ENCODE peak calls at places on chromosomes 2 and 18, in nine cellular contexts. One of them, this sample, is unnamed. For H3K36me3 and H3K27me3, the result is how much of the 10 kb centered on the place peaks cover.

GRCh38 chr2:240146141-240146561 is 5.7 kb upstream of the OTOS start:
- DNase-seq in tibial artery: no peak
- DNase-seq in astrocyte: no peak
- DNase-seq in naive thymus-derived CD4-positive, alpha-beta T cell: no peak
- DNase-seq in heart right ventricle: no peak
- DNase-seq in body of pancreas: no peak
- DNase-seq in psoas muscle: peak
- DNase-seq in stomach: no peak
- DNase-seq in mesenchymal stem cell: no peak
- DNase-seq in this sample: no peak

GRCh38 chr2:63432373-63432772 is 155.9 kb downstream of the WDPCP start:
- DNase-seq in stomach: no peak
- DNase-seq in tibial artery: no peak
- DNase-seq in mesenchymal stem cell: peak
- DNase-seq in body of pancreas: no peak
- DNase-seq in heart right ventricle: no peak
- DNase-seq in psoas muscle: no peak
- DNase-seq in naive thymus-derived CD4-positive, alpha-beta T cell: no peak
- DNase-seq in astrocyte: peak
- DNase-seq in this sample: no peak

GRCh38 chr18:59056706-59057492 is 82.8 kb upstream of the SEC11C start:
- DNase-seq in body of pancreas: peak
- DNase-seq in mesenchymal stem cell: peak
- DNase-seq in naive thymus-derived CD4-positive, alpha-beta T cell: peak
- DNase-seq in psoas muscle: peak
- DNase-seq in heart right ventricle: peak
- DNase-seq in stomach: peak
- DNase-seq in astrocyte: peak
- DNase-seq in tibial artery: peak
- DNase-seq in this sample: peak

GRCh38 chr2:107325983-107326786 is 440.2 kb upstream of the ST6GAL2 start:
- DNase-seq in mesenchymal stem cell: no peak
- DNase-seq in stomach: no peak
- DNase-seq in psoas muscle: no peak
- DNase-seq in naive thymus-derived CD4-positive, alpha-beta T cell: no peak
- DNase-seq in astrocyte: peak
- DNase-seq in body of pancreas: no peak
- DNase-seq in heart right ventricle: no peak
- DNase-seq in tibial artery: no peak
- DNase-seq in this sample: no peak

GRCh38 chr2:144244938-144245337 is 275.0 kb downstream of the ZEB2 start:
- DNase-seq in tibial artery: no peak
- DNase-seq in heart right ventricle: no peak
- DNase-seq in stomach: no peak
- DNase-seq in astrocyte: no peak
- DNase-seq in mesenchymal stem cell: no peak
- DNase-seq in psoas muscle: no peak
- DNase-seq in body of pancreas: no peak
- DNase-seq in naive thymus-derived CD4-positive, alpha-beta T cell: no peak
- DNase-seq in this sample: no peak

GRCh38 chr2:151238527-151239487 is 22.9 kb downstream of the RBM43 start:
- DNase-seq in tibial artery: no peak
- DNase-seq in naive thymus-derived CD4-positive, alpha-beta T cell: peak
- DNase-seq in mesenchymal stem cell: peak
- DNase-seq in heart right ventricle: no peak
- DNase-seq in body of pancreas: peak
- DNase-seq in astrocyte: peak
- DNase-seq in psoas muscle: peak
- DNase-seq in stomach: no peak
- DNase-seq in this sample: peak

GRCh38 chr2:71706121-71706520 is 252.8 kb downstream of the DYSF start:
- DNase-seq in tibial artery: peak
- DNase-seq in heart right ventricle: no peak
- DNase-seq in astrocyte: no peak
- DNase-seq in stomach: no peak
- DNase-seq in naive thymus-derived CD4-positive, alpha-beta T cell: no peak
- DNase-seq in psoas muscle: no peak
- DNase-seq in mesenchymal stem cell: no peak
- DNase-seq in body of pancreas: no peak
- DNase-seq in this sample: no peak

GRCh38 chr2:16114836-16115235 is 174.5 kb downstream of the MYCN start:
- DNase-seq in heart right ventricle: no peak
- DNase-seq in naive thymus-derived CD4-positive, alpha-beta T cell: no peak
- DNase-seq in body of pancreas: no peak
- DNase-seq in mesenchymal stem cell: no peak
- DNase-seq in tibial artery: no peak
- DNase-seq in stomach: peak
- DNase-seq in astrocyte: no peak
- DNase-seq in psoas muscle: no peak
- DNase-seq in this sample: no peak

GRCh38 chr2:154455871-154456270 is 242.6 kb upstream of the KCNJ3 start:
- DNase-seq in heart right ventricle: no peak
- DNase-seq in astrocyte: no peak
- DNase-seq in naive thymus-derived CD4-positive, alpha-beta T cell: no peak
- DNase-seq in body of pancreas: no peak
- DNase-seq in mesenchymal stem cell: peak
- DNase-seq in psoas muscle: no peak
- DNase-seq in stomach: no peak
- DNase-seq in tibial artery: no peak
- DNase-seq in this sample: no peak

GRCh38 chr2:25276569-25277465 is 64.9 kb downstream of the DNMT3A start:
- DNase-seq in astrocyte: no peak
- DNase-seq in mesenchymal stem cell: no peak
- DNase-seq in body of pancreas: peak
- DNase-seq in tibial artery: peak
- DNase-seq in stomach: peak
- DNase-seq in heart right ventricle: peak
- DNase-seq in naive thymus-derived CD4-positive, alpha-beta T cell: peak
- DNase-seq in psoas muscle: peak
- DNase-seq in this sample: no peak

GRCh38 chr2:98453531-98453930 is 8.9 kb downstream of the INPP4A start:
- DNase-seq in mesenchymal stem cell: no peak
- DNase-seq in tibial artery: no peak
- DNase-seq in astrocyte: no peak
- DNase-seq in psoas muscle: no peak
- DNase-seq in heart right ventricle: no peak
- DNase-seq in naive thymus-derived CD4-positive, alpha-beta T cell: no peak
- DNase-seq in stomach: no peak
- DNase-seq in body of pancreas: no peak
- DNase-seq in this sample: no peak

GRCh38 chr2:138600732-138601437 is 99.3 kb downstream of the SPOPL start:
- DNase-seq in heart right ventricle: no peak
- DNase-seq in naive thymus-derived CD4-positive, alpha-beta T cell: no peak
- DNase-seq in tibial artery: no peak
- DNase-seq in mesenchymal stem cell: no peak
- DNase-seq in stomach: no peak
- DNase-seq in psoas muscle: no peak
- DNase-seq in astrocyte: peak
- DNase-seq in body of pancreas: no peak
- DNase-seq in this sample: no peak

GRCh38 chr2:218406209-218406948 is 6.7 kb downstream of the CTDSP1 start:
- DNase-seq in tibial artery: peak
- DNase-seq in stomach: peak
- DNase-seq in naive thymus-derived CD4-positive, alpha-beta T cell: peak
- DNase-seq in mesenchymal stem cell: peak
- DNase-seq in astrocyte: peak
- DNase-seq in body of pancreas: peak
- DNase-seq in psoas muscle: peak
- DNase-seq in heart right ventricle: peak
- DNase-seq in this sample: peak

GRCh38 chr2:152611458-152612231 is 105.6 kb downstream of the PRPF40A start:
- DNase-seq in body of pancreas: peak
- DNase-seq in naive thymus-derived CD4-positive, alpha-beta T cell: no peak
- DNase-seq in tibial artery: peak
- DNase-seq in heart right ventricle: no peak
- DNase-seq in stomach: no peak
- DNase-seq in mesenchymal stem cell: peak
- DNase-seq in psoas muscle: peak
- DNase-seq in astrocyte: peak
- DNase-seq in this sample: peak

GRCh38 chr18:45962461-45962860 is 4.7 kb downstream of the EPG5 start:
- DNase-seq in tibial artery: no peak
- DNase-seq in astrocyte: peak
- DNase-seq in psoas muscle: no peak
- DNase-seq in naive thymus-derived CD4-positive, alpha-beta T cell: no peak
- DNase-seq in heart right ventricle: no peak
- DNase-seq in mesenchymal stem cell: peak
- DNase-seq in body of pancreas: peak
- DNase-seq in stomach: no peak
- DNase-seq in this sample: no peak

GRCh38 chr2:70932631-70933230 is 3.0 kb upstream of the ATP6V1B1 start:
- DNase-seq in astrocyte: no peak
- DNase-seq in naive thymus-derived CD4-positive, alpha-beta T cell: no peak
- DNase-seq in body of pancreas: no peak
- DNase-seq in stomach: no peak
- DNase-seq in psoas muscle: no peak
- DNase-seq in mesenchymal stem cell: no peak
- DNase-seq in tibial artery: peak
- DNase-seq in heart right ventricle: no peak
- DNase-seq in this sample: no peak

GRCh38 chr18:45879681-45880655 is 54.5 kb downstream of the SIGLEC15 start:
- DNase-seq in heart right ventricle: peak
- DNase-seq in mesenchymal stem cell: peak
- DNase-seq in stomach: peak
- DNase-seq in naive thymus-derived CD4-positive, alpha-beta T cell: peak
- DNase-seq in tibial artery: peak
- DNase-seq in body of pancreas: peak
- DNase-seq in astrocyte: peak
- DNase-seq in psoas muscle: peak
- DNase-seq in this sample: peak

GRCh38 chr2:150909613-150910012 is 352.1 kb downstream of the RBM43 start:
- DNase-seq in astrocyte: no peak
- DNase-seq in psoas muscle: no peak
- DNase-seq in mesenchymal stem cell: no peak
- DNase-seq in stomach: no peak
- DNase-seq in naive thymus-derived CD4-positive, alpha-beta T cell: no peak
- DNase-seq in heart right ventricle: no peak
- DNase-seq in body of pancreas: no peak
- DNase-seq in tibial artery: no peak
- DNase-seq in this sample: no peak

DNA sequence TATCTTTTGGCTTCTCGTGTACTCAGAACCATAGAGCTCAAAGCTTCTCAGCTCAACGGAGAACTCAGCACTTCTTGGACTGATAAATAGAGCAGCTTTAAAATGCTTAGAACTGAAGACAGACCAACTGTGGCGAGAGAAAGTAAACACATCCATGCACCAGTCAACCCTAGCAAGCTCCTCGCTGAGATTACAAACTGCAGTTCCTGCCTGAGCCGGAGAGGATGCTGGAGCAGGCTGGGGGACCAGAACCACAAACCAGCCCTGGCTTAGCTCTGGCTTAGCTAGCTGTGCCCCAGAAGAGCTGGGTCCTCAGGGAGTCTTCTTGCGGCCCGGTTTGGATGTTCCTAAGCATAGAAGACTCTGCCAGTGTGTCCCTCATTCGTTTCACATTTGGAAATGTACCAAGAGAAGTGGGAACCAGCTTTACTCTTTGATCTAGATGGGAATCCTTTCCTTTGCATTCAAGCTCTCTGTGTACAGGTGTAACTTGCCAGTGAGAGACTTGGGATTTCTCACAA is 5.6 kb downstream of the PAX8 start:
- DNase-seq in tibial artery: no peak
- DNase-seq in body of pancreas: no peak
- DNase-seq in heart right ventricle: no peak
- DNase-seq in stomach: peak
- DNase-seq in psoas muscle: no peak
- DNase-seq in naive thymus-derived CD4-positive, alpha-beta T cell: peak
- DNase-seq in mesenchymal stem cell: peak
- DNase-seq in astrocyte: no peak
- DNase-seq in this sample: no peak
- H3K27ac ChIP-seq in tibial artery: no peak
- H3K27ac ChIP-seq in body of pancreas: no peak
- H3K27ac ChIP-seq in heart right ventricle: no peak
- H3K27ac ChIP-seq in stomach: no peak
- H3K27ac ChIP-seq in psoas muscle: no peak
- H3K27ac ChIP-seq in naive thymus-derived CD4-positive, alpha-beta T cell: no peak
- H3K27ac ChIP-seq in mesenchymal stem cell: peak
- H3K27ac ChIP-seq in astrocyte: no peak
- H3K27ac ChIP-seq in this sample: no peak

DNA sequence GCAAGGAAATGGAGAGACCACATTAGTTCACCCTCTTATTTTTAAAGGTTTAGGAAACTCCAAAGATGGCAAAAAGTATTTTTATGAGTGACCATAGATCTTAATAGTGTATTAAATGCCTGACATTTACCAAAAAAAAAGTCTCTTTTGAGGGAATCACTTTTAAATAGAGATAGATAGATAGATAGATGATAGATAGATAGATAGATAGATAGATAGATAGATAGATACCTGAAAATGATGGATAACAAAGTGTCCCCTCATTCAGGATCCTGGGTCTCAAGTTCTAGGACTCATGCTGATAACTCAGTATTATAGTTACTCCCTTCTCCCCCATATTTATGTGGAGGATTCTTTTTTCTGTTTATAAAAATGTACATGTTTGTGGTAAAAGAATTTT is 52.8 kb downstream of the FARP2 start:
- DNase-seq in heart right ventricle: no peak
- DNase-seq in stomach: no peak
- DNase-seq in astrocyte: no peak
- DNase-seq in tibial artery: no peak
- DNase-seq in mesenchymal stem cell: no peak
- DNase-seq in psoas muscle: no peak
- DNase-seq in naive thymus-derived CD4-positive, alpha-beta T cell: no peak
- DNase-seq in body of pancreas: no peak
- DNase-seq in this sample: no peak
- H3K36me3 ChIP-seq in heart right ventricle: under half
- H3K36me3 ChIP-seq in stomach: half or more
- H3K36me3 ChIP-seq in astrocyte: under half
- H3K36me3 ChIP-seq in tibial artery: half or more
- H3K36me3 ChIP-seq in mesenchymal stem cell: half or more
- H3K36me3 ChIP-seq in psoas muscle: half or more
- H3K36me3 ChIP-seq in naive thymus-derived CD4-positive, alpha-beta T cell: under half
- H3K36me3 ChIP-seq in body of pancreas: under half
- H3K36me3 ChIP-seq in this sample: under half

GRCh38 chr2:20664431-20665260 is 2.3 kb upstream of the GDF7 start:
- DNase-seq in mesenchymal stem cell: no peak
- DNase-seq in heart right ventricle: no peak
- DNase-seq in astrocyte: no peak
- DNase-seq in psoas muscle: no peak
- DNase-seq in body of pancreas: no peak
- DNase-seq in tibial artery: no peak
- DNase-seq in stomach: no peak
- DNase-seq in naive thymus-derived CD4-positive, alpha-beta T cell: no peak
- DNase-seq in this sample: no peak
- H3K27me3 ChIP-seq in mesenchymal stem cell: half or more
- H3K27me3 ChIP-seq in heart right ventricle: half or more
- H3K27me3 ChIP-seq in astrocyte: half or more
- H3K27me3 ChIP-seq in psoas muscle: half or more
- H3K27me3 ChIP-seq in body of pancreas: under half
- H3K27me3 ChIP-seq in tibial artery: under half
- H3K27me3 ChIP-seq in stomach: half or more
- H3K27me3 ChIP-seq in naive thymus-derived CD4-positive, alpha-beta T cell: under half
- H3K27me3 ChIP-seq in this sample: half or more

DNA sequence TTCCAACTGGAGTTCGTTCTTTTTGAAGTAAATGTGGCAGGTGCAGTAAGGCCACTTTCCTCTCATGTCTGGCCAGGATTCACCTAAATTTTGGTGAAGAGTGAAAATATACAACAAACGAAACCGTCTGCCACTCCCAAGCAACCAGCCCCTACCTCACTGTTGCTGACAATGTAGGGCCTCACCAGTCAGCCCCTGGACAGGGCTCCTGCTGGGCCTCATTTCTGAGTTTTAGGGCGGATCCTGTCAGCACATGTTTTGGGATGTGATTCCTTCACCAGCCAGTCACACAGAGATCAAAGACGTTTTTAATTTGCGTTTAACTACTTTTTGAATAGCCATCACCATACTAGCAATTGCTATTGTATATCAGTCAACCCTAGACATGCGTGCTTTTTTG is 185.0 kb downstream of the WDR7 start:
- DNase-seq in stomach: no peak
- DNase-seq in psoas muscle: no peak
- DNase-seq in naive thymus-derived CD4-positive, alpha-beta T cell: no peak
- DNase-seq in tibial artery: no peak
- DNase-seq in body of pancreas: no peak
- DNase-seq in mesenchymal stem cell: no peak
- DNase-seq in heart right ventricle: no peak
- DNase-seq in astrocyte: no peak
- DNase-seq in this sample: no peak
- H3K27ac ChIP-seq in stomach: no peak
- H3K27ac ChIP-seq in psoas muscle: no peak
- H3K27ac ChIP-seq in naive thymus-derived CD4-positive, alpha-beta T cell: no peak
- H3K27ac ChIP-seq in tibial artery: no peak
- H3K27ac ChIP-seq in body of pancreas: no peak
- H3K27ac ChIP-seq in mesenchymal stem cell: no peak
- H3K27ac ChIP-seq in heart right ventricle: no peak
- H3K27ac ChIP-seq in astrocyte: no peak
- H3K27ac ChIP-seq in this sample: no peak

This sample was measured in gastrocnemius medialis.